ENCODE peak calls at places on chromosomes 2 and 18, in nine cellular contexts. One of them, this sample, is unnamed.

GRCh38 chr2:230541934-230542380 is 126.0 kb downstream of the SP100 start:
- DNase-seq in HTR-8/SVneo: peak; percentile 14
- DNase-seq in midbrain: no peak
- DNase-seq in EL: no peak
- DNase-seq in AG08395: no peak
- DNase-seq in activated T-cell treated with anti-CD3 and anti-CD28 coated beads for 1 hour: no peak
- DNase-seq in fibroblast of mammary gland: no peak
- DNase-seq in ELF-1: no peak
- DNase-seq in retina: no peak
- DNase-seq in this sample: no peak

GRCh38 chr2:160583162-160583522 is 89.5 kb upstream of the RBMS1 start:
- DNase-seq in HTR-8/SVneo: no peak
- DNase-seq in midbrain: no peak
- DNase-seq in EL: peak; percentile 55
- DNase-seq in AG08395: no peak
- DNase-seq in activated T-cell treated with anti-CD3 and anti-CD28 coated beads for 1 hour: no peak
- DNase-seq in fibroblast of mammary gland: no peak
- DNase-seq in ELF-1: no peak
- DNase-seq in retina: peak; percentile 38
- DNase-seq in this sample: no peak

GRCh38 chr2:11829947-11830707 is 83.7 kb downstream of the LPIN1 start:
- DNase-seq in HTR-8/SVneo: peak; percentile 91
- DNase-seq in midbrain: peak; percentile 83
- DNase-seq in EL: peak; percentile 95
- DNase-seq in AG08395: peak; percentile 93
- DNase-seq in activated T-cell treated with anti-CD3 and anti-CD28 coated beads for 1 hour: peak; percentile 8
- DNase-seq in fibroblast of mammary gland: peak; percentile 97
- DNase-seq in ELF-1: peak; percentile 90
- DNase-seq in retina: no peak
- DNase-seq in this sample: peak; percentile 68

GRCh38 chr2:142299021-142299420 is 168.2 kb upstream of the LRP1B start:
- DNase-seq in HTR-8/SVneo: no peak
- DNase-seq in midbrain: no peak
- DNase-seq in EL: no peak
- DNase-seq in AG08395: no peak
- DNase-seq in activated T-cell treated with anti-CD3 and anti-CD28 coated beads for 1 hour: no peak
- DNase-seq in fibroblast of mammary gland: no peak
- DNase-seq in ELF-1: no peak
- DNase-seq in retina: no peak
- DNase-seq in this sample: no peak

GRCh38 chr2:96140941-96141623 is 2.8 kb upstream of the ASTL start:
- DNase-seq in HTR-8/SVneo: no peak
- DNase-seq in midbrain: no peak
- DNase-seq in EL: no peak
- DNase-seq in AG08395: no peak
- DNase-seq in activated T-cell treated with anti-CD3 and anti-CD28 coated beads for 1 hour: peak; percentile 40
- DNase-seq in fibroblast of mammary gland: no peak
- DNase-seq in ELF-1: no peak
- DNase-seq in retina: no peak
- DNase-seq in this sample: no peak

GRCh38 chr18:48003426-48004349 is 73.2 kb upstream of the SMAD2 start:
- DNase-seq in HTR-8/SVneo: peak; percentile 47
- DNase-seq in midbrain: no peak
- DNase-seq in EL: peak; percentile 91
- DNase-seq in AG08395: peak; percentile 28
- DNase-seq in activated T-cell treated with anti-CD3 and anti-CD28 coated beads for 1 hour: no peak
- DNase-seq in fibroblast of mammary gland: peak; percentile 31
- DNase-seq in ELF-1: peak; percentile 78
- DNase-seq in retina: no peak
- DNase-seq in this sample: no peak

GRCh38 chr2:768484-768883 is 91.3 kb upstream of the TMEM18 start:
- DNase-seq in HTR-8/SVneo: no peak
- DNase-seq in midbrain: no peak
- DNase-seq in EL: no peak
- DNase-seq in AG08395: no peak
- DNase-seq in activated T-cell treated with anti-CD3 and anti-CD28 coated beads for 1 hour: no peak
- DNase-seq in fibroblast of mammary gland: no peak
- DNase-seq in ELF-1: no peak
- DNase-seq in retina: no peak
- DNase-seq in this sample: no peak

GRCh38 chr2:128290356-128290755 is 28.3 kb downstream of the HS6ST1 start:
- DNase-seq in HTR-8/SVneo: no peak
- DNase-seq in midbrain: no peak
- DNase-seq in EL: peak; percentile 19
- DNase-seq in AG08395: no peak
- DNase-seq in activated T-cell treated with anti-CD3 and anti-CD28 coated beads for 1 hour: no peak
- DNase-seq in fibroblast of mammary gland: peak; percentile 30
- DNase-seq in ELF-1: no peak
- DNase-seq in retina: no peak
- DNase-seq in this sample: no peak